ENCODE peak calls at places on chromosomes 4 and X, in eight cellular contexts. U is neural progenitor cell, B is tibial nerve, H is mesendoderm, W is pancreas, J is lung, T is GM23248, Y is left ventricle myocardium inferior. S is an unnamed sample.

GRCh38 chrX:154040307-154040756 is 20.6 kb upstream of the IRAK1 start:
- DNase-seq in W (no peak), Y (no peak), T (peak; percentile 85), B (no peak), H (no peak), U (no peak), J (no peak), S (no peak)

GRCh38 chr4:84529169-84529751 is 30.2 kb upstream of the NKX6-1 start:
- DNase-seq in T (peak; percentile 53), W (no peak), J (no peak), B (no peak), Y (no peak), H (peak; percentile 19), U (peak; percentile 56), S (peak; percentile 74)

GRCh38 chr4:144504853-144505252 is 141.1 kb upstream of the HHIP start:
- DNase-seq in B (no peak), Y (no peak), H (no peak), J (no peak), W (no peak), T (no peak), U (no peak), S (no peak)

GRCh38 chr4:139279723-139280620 is at the start of gene MGARP:
- DNase-seq in B (no peak), J (no peak), Y (peak; percentile 16), W (no peak), U (peak; percentile 85), H (peak; percentile 73), T (no peak), S (peak; percentile 82)

GRCh38 chr4:48780867-48781219 is 764 bp upstream of the FRYL start:
- DNase-seq in T (peak; percentile 70), W (peak; percentile 35), Y (no peak), B (peak; percentile 47), U (no peak), H (no peak), J (no peak), S (no peak)

GRCh38 chr4:169410839-169411770 is 140.3 kb upstream of the SH3RF1 start:
- DNase-seq in T (peak; percentile 3), B (peak; percentile 12), W (no peak), J (no peak), Y (no peak), H (peak; percentile 72), U (peak; percentile 32), S (peak; percentile 57)

GRCh38 chr4:81304871-81305270 is 89.8 kb upstream of the PRKG2 start:
- DNase-seq in B (no peak), H (no peak), T (no peak), J (no peak), U (no peak), Y (no peak), W (no peak), S (no peak)

GRCh38 chr4:14165253-14165942 is 537.9 kb upstream of the BOD1L1 start:
- DNase-seq in U (no peak), W (no peak), T (no peak), J (no peak), H (no peak), B (peak; percentile 23), Y (no peak), S (no peak)

GRCh38 chr4:124318292-124318691 is 394.2 kb downstream of the ANKRD50 start:
- DNase-seq in J (no peak), W (no peak), T (no peak), H (no peak), Y (no peak), U (no peak), B (no peak), S (no peak)

GRCh38 chrX:122579521-122579920 is 604.6 kb upstream of the GRIA3 start:
- DNase-seq in H (no peak), Y (no peak), T (peak; percentile 58), U (no peak), W (no peak), B (no peak), J (no peak), S (no peak)

GRCh38 chrX:153164733-153165132 is 14.4 kb upstream of the MAGEA1 start:
- DNase-seq in T (no peak), B (no peak), J (no peak), W (no peak), Y (no peak), H (no peak), U (no peak), S (no peak)

GRCh38 chrX:28851871-28852270 is 264.6 kb downstream of the IL1RAPL1 start:
- DNase-seq in Y (no peak), J (no peak), B (no peak), U (no peak), H (no peak), W (peak; percentile 6), T (no peak), S (no peak)

GRCh38 chr4:53640576-53641459 is 49.5 kb upstream of the LNX1 start:
- DNase-seq in W (peak; percentile 35), T (no peak), H (peak; percentile 67), U (peak; percentile 49), Y (no peak), B (no peak), J (peak; percentile 68), S (no peak)

GRCh38 chr4:177356921-177357320 is 47.2 kb downstream of the NEIL3 start:
- DNase-seq in Y (no peak), H (no peak), U (no peak), J (no peak), T (no peak), B (no peak), W (no peak), S (no peak)

GRCh38 chrX:30635630-30636029 is 17.6 kb upstream of the GK start:
- DNase-seq in Y (no peak), B (no peak), H (no peak), J (no peak), W (no peak), U (no peak), T (peak; percentile 31), S (peak; percentile 5)

GRCh38 chr4:17511950-17512795 is at the start of gene QDPR:
- DNase-seq in B (peak; percentile 20), U (peak; percentile 94), W (peak; percentile 83), Y (peak; percentile 86), T (peak; percentile 87), J (peak; percentile 85), H (peak; percentile 87), S (peak; percentile 87)

GRCh38 chr4:149145803-149146202 is 669.8 kb downstream of the IQCM start:
- DNase-seq in B (no peak), W (no peak), U (no peak), T (peak; percentile 84), Y (no peak), J (no peak), H (no peak), S (no peak)

GRCh38 chr4:137376312-137376711 is 156.0 kb downstream of the PCDH18 start:
- DNase-seq in W (no peak), U (no peak), B (no peak), Y (no peak), J (no peak), T (no peak), H (no peak), S (no peak)

GRCh38 chr4:36243355-36244256 is 708 bp downstream of the ARAP2 start:
- DNase-seq in H (peak; percentile 49), Y (peak; percentile 59), U (no peak), T (peak; percentile 17), J (peak; percentile 64), B (no peak), W (peak; percentile 47), S (peak; percentile 16)

GRCh38 chr4:155494037-155494718 is 117.4 kb upstream of the MAP9 start:
- DNase-seq in B (no peak), H (no peak), J (no peak), Y (no peak), T (no peak), W (no peak), U (no peak), S (no peak)
- H3K27ac ChIP-seq in B (no peak overlapping the region), H (no peak overlapping the region), J (no peak overlapping the region), Y (no peak overlapping the region), T (no peak overlapping the region), W (no peak overlapping the region), U (no peak overlapping the region), S (no peak overlapping the region)

GRCh38 chr4:105895324-105895608 is at the start of gene NPNT:
- DNase-seq in W (peak; percentile 50), B (no peak), Y (no peak), H (no peak), J (peak; percentile 58), T (no peak), U (peak; percentile 64), S (no peak)
- H3K27me3 ChIP-seq in W (no peaks in the 10 kb centered on the region), B (peaks cover 29% of the 10 kb centered on the region), Y (peaks cover 43% of the 10 kb centered on the region), H (peaks cover 20% of the 10 kb centered on the region), J (no peaks in the 10 kb centered on the region), T (peaks cover 92% of the 10 kb centered on the region), U (peaks cover 99% of the 10 kb centered on the region), S (no peaks in the 10 kb centered on the region)

GRCh38 chrX:45803383-45803921 is 602.8 kb upstream of the DIPK2B start:
- DNase-seq in Y (no peak), U (no peak), B (no peak), H (no peak), J (no peak), T (peak; percentile 90), W (no peak), S (no peak)

GRCh38 chrX:45795546-45795945 is 594.9 kb upstream of the DIPK2B start:
- DNase-seq in J (no peak), B (no peak), Y (no peak), H (no peak), W (no peak), T (no peak), U (no peak), S (no peak)

GRCh38 chrX:45801554-45801953 is 600.9 kb upstream of the DIPK2B start:
- DNase-seq in U (peak; percentile 13), J (no peak), W (no peak), T (peak; percentile 57), B (no peak), Y (no peak), H (no peak), S (no peak)

GRCh38 chrX:45794995-45795337 is 594.3 kb upstream of the DIPK2B start:
- DNase-seq in Y (no peak), U (no peak), T (no peak), J (no peak), W (no peak), B (no peak), H (no peak), S (no peak)

GRCh38 chrX:45799576-45799975 is 598.9 kb upstream of the DIPK2B start:
- DNase-seq in T (no peak), Y (no peak), B (no peak), U (no peak), J (no peak), H (no peak), W (no peak), S (no peak)
- H3K4me1 ChIP-seq in T (peaks cover 45% of the 10 kb centered on the region), Y (no peaks in the 10 kb centered on the region), B (no peaks in the 10 kb centered on the region), U (no peaks in the 10 kb centered on the region), J (no peaks in the 10 kb centered on the region), H (no peaks in the 10 kb centered on the region), W (no peaks in the 10 kb centered on the region), S (no peaks in the 10 kb centered on the region)

GRCh38 chr4:184477201-184477999 is 3.0 kb upstream of the IRF2 start:
- DNase-seq in J (no peak), B (no peak), H (no peak), T (no peak), W (no peak), U (peak; percentile 17), Y (no peak), S (no peak)

GRCh38 chr4:184481544-184481943 is 7.2 kb upstream of the IRF2 start:
- DNase-seq in J (no peak), U (no peak), Y (no peak), T (no peak), B (no peak), H (no peak), W (no peak), S (no peak)

GRCh38 chr4:184476660-184477059 is 2.3 kb upstream of the IRF2 start:
- DNase-seq in U (no peak), J (no peak), W (no peak), Y (no peak), B (no peak), T (no peak), H (no peak), S (no peak)

GRCh38 chr4:184475096-184475461 is 729 bp upstream of the IRF2 start:
- DNase-seq in W (peak; percentile 31), J (peak; percentile 56), B (peak; percentile 25), U (no peak), Y (peak; percentile 42), H (peak; percentile 68), T (peak; percentile 79), S (no peak)

GRCh38 chr4:184479516-184479950 is 5.2 kb upstream of the IRF2 start:
- DNase-seq in B (no peak), J (no peak), U (no peak), W (no peak), Y (no peak), T (peak; percentile 11), H (no peak), S (no peak)
- H3K27ac ChIP-seq in B (no peak overlapping the region), J (peak overlapping the region; percentile 71), U (no peak overlapping the region), W (no peak overlapping the region), Y (no peak overlapping the region), T (no peak overlapping the region), H (no peak overlapping the region), S (no peak overlapping the region)